ENCODE peak calls at places on chromosomes 6 and 20, in five cellular contexts. K, N, Q, A and I are unnamed samples.

GRCh38 chr20:46018611-46019010 is 9.9 kb downstream of the MMP9 start:
- DNase-seq in N (no peak), A (no peak), K (no peak), Q (no peak), I (no peak)

GRCh38 chr6:152557502-152557901 is 79.7 kb downstream of the SYNE1 start:
- DNase-seq in K (no peak), Q (no peak), A (no peak), N (no peak), I (no peak)

GRCh38 chr20:37095108-37095608 is 639 bp downstream of the RBL1 start:
- DNase-seq in Q (no peak), N (no peak), K (no peak), A (no peak), I (no peak)

GRCh38 chr6:141326426-141326825 is 806.3 kb upstream of the GJE1 start:
- DNase-seq in Q (no peak), A (no peak), N (no peak), K (peak; percentile 60), I (no peak)

GRCh38 chr6:150314230-150315188 is 54.3 kb upstream of the IYD start:
- DNase-seq in N (no peak), Q (no peak), K (no peak), A (no peak), I (no peak)

GRCh38 chr6:37365791-37366190 is 12.0 kb downstream of the RNF8 start:
- DNase-seq in K (no peak), Q (no peak), A (no peak), N (no peak), I (no peak)

GRCh38 chr6:148700713-148701392 is 46.0 kb upstream of the UST start:
- DNase-seq in K (no peak), N (no peak), Q (no peak), A (no peak), I (peak; percentile 41)

GRCh38 chr6:7542878-7543394 is 1.5 kb downstream of the DSP start:
- DNase-seq in A (peak; percentile 54), Q (no peak), N (peak; percentile 88), K (peak; percentile 85), I (peak; percentile 87)

GRCh38 chr6:389622-390021 is 1.9 kb upstream of the IRF4 start:
- DNase-seq in K (no peak), A (no peak), N (no peak), Q (no peak), I (no peak)

GRCh38 chr20:38119446-38119845 is 45.6 kb downstream of the TGM2 start:
- DNase-seq in K (no peak), N (no peak), Q (peak; percentile 8), A (peak; percentile 11), I (no peak)

GRCh38 chr6:107732461-107732860 is 91.7 kb downstream of the SCML4 start:
- DNase-seq in Q (no peak), A (no peak), K (no peak), N (no peak), I (no peak)

GRCh38 chr20:63567132-63567381 is 7.0 kb downstream of the HELZ2 start:
- DNase-seq in K (no peak), N (no peak), Q (no peak), A (no peak), I (no peak)

GRCh38 chr6:144820270-144820669 is 535.1 kb downstream of the UTRN start:
- DNase-seq in Q (no peak), N (no peak), A (no peak), K (no peak), I (no peak)

GRCh38 chr6:41970436-41970846 is 28.8 kb upstream of the CCND3 start:
- DNase-seq in A (no peak), Q (no peak), K (no peak), N (peak; percentile 36), I (peak; percentile 77)

GRCh38 chr6:26520840-26521484 is 17.2 kb upstream of the HMGN4 start:
- DNase-seq in A (peak; percentile 93), N (peak; percentile 90), Q (peak; percentile 87), K (peak; percentile 91), I (peak; percentile 91)

GRCh38 chr20:50061151-50062005 is 51.6 kb downstream of the UBE2V1 start:
- DNase-seq in A (no peak), Q (no peak), N (no peak), K (no peak), I (no peak)

GRCh38 chr6:20538131-20538662 is 3.9 kb downstream of the CDKAL1 start:
- DNase-seq in N (no peak), Q (no peak), K (no peak), A (no peak), I (no peak)

GRCh38 chr6:14384175-14384949 is 266.8 kb downstream of the CD83 start:
- DNase-seq in K (no peak), Q (no peak), N (no peak), A (no peak), I (no peak)

GRCh38 chr6:156391379-156391777 is 385.8 kb upstream of the ARID1B start:
- DNase-seq in A (no peak), K (no peak), N (no peak), Q (no peak), I (no peak)

GRCh38 chr20:37223053-37223452 is 38.6 kb downstream of the GHRH start:
- DNase-seq in A (no peak), N (no peak), K (no peak), Q (no peak), I (peak; percentile 67)

GRCh38 chr20:3929713-3930060 is 40.5 kb downstream of the PANK2 start:
- DNase-seq in A (no peak), N (no peak), Q (no peak), K (no peak), I (no peak)

GRCh38 chr20:3933126-3933684 is 44.0 kb downstream of the PANK2 start:
- DNase-seq in K (no peak), A (no peak), Q (no peak), N (no peak), I (no peak)

GRCh38 chr20:3932277-3933073 is 43.3 kb downstream of the PANK2 start:
- DNase-seq in Q (no peak), K (no peak), A (no peak), N (no peak), I (no peak)

GRCh38 chr20:3931664-3932063 is 42.5 kb downstream of the PANK2 start:
- DNase-seq in K (no peak), Q (no peak), N (no peak), A (no peak), I (no peak)

DNA sequence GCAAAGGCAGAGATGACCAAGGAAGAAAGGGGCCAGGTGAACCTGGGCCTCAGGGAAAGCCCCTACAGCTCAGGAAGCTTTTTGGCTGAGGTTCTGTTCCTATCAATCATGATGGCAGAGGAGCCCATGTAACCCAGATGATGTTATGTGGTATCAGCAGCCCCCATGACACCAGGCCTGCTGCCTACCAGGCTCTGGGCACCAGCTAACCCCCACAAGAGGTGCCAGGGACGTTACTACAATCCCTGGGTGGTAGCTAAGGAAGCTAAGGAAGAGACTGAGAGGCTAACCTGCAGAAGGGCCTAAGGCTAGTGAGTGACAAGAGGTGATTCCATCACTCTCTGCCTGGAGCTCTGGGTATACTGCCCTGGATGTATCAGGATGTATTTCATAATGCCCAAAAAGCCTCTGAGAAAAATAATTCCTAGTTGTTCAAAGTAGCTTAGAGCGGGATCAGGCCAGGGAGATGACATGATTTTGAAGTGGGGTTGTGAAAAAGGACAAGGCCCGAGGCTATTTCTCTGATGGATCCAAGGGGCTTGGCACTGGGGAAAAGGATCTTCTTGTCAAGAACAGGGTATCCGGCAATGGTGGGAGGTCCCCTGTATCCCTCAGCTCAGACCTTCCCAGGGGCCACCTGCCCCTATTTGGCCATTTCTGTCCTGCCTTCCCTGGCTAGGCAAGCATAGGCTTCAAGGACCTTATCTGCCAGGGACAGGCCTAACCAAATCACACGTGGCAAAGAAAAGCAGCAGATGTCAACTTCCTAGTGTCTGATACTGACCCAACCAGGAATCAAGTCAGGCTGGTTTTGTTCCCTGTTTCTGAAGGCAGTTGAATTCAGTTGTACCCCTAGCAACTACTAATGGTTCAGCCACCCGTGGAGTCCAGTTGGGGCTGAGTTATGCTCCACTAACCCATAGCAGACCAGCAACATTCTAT is 41.3 kb downstream of the PANK2 start:
- DNase-seq in N (no peak), Q (no peak), A (no peak), K (no peak), I (no peak)
- TF ChIP-seq POLR2A in N (no peak), Q (no peak), A (no peak), K (no peak), I (no peak)

GRCh38 chr6:45630314-45630713 is 252.6 kb upstream of the SUPT3H start:
- DNase-seq in K (no peak), N (no peak), Q (no peak), A (no peak), I (no peak)
- H3K4me3 ChIP-seq in K (no peak overlapping the region), N (no peak overlapping the region), Q (no peak overlapping the region), A (no peak overlapping the region), I (no peak overlapping the region)

DNA sequence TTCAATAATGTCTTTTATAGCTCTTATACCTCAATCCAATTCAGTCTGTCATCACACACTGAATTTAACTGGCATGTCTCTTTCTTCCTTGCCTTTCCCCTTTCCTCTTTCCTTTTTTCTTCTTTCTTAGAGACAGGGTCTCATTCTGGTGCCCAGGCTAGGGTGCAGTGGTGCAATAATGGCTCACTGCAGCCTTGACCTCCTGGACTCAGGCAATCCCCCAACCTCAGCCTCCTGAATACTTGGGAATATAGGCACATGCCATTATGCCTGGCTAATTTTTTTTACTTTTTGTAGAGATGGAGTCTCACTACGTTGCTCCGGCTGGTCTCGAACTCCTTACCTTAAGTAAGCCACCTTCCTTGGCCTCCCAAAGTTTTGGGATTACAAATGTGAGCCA is 65.9 kb downstream of the CBFA2T2 start:
- DNase-seq in A (no peak), Q (no peak), K (no peak), N (no peak), I (no peak)
- H3K27ac ChIP-seq in A (no peak overlapping the region), Q (no peak overlapping the region), K (no peak overlapping the region), N (peak overlapping the region; percentile 27), I (no peak overlapping the region)

DNA sequence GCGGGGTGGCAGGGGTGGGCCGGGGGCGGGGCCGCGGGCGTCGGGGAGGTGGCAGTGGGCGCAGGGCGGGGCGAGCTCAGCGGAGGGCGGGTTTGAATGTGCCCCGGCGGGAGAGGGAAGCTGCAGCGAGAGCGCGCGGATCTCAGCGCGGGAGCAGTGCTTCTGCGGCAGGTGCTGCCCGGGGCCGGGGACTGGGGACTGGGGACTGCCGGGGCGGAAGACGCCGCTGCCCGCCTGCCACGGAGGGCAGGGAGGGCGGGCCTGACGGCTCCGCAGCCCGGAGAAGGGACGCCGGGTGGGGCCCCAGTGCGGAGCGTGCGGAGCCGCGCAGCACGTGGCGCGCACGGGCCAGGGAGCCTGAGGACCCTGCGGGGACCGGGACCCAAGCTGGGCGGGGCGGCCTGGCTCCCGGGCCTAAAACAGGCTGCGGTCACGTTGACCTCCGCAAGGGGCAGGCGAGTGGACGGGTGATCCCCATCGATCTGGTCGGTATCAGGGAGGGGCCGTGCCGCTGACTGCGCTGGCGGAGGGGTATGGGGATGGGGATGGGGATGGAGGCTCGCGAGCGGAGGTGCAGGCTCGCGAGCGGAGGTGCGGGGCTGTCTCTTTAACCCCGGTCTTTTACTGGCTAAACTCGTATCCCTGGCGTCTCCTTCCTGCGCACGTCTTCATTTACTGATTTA is at the start of gene SLC29A1:
- DNase-seq in K (peak; percentile 79), N (peak; percentile 86), Q (peak; percentile 82), A (peak; percentile 84), I (peak; percentile 77)
- TF ChIP-seq POLR2A in K (no peak), N (peak; percentile 41), Q (no peak), A (no peak), I (peak; percentile 62)

GRCh38 chr20:52490715-52491430 is 299.3 kb upstream of the ZFP64 start:
- DNase-seq in A (no peak), Q (no peak), N (no peak), K (no peak), I (no peak)

GRCh38 chr20:52496191-52496590 is 304.6 kb upstream of the ZFP64 start:
- DNase-seq in Q (no peak), N (no peak), K (no peak), A (no peak), I (no peak)

GRCh38 chr20:52494244-52494643 is 302.7 kb upstream of the ZFP64 start:
- DNase-seq in N (no peak), K (no peak), Q (no peak), A (no peak), I (peak; percentile 43)

GRCh38 chr20:52497731-52498130 is 306.2 kb upstream of the ZFP64 start:
- DNase-seq in K (no peak), N (no peak), A (no peak), Q (no peak), I (no peak)

GRCh38 chr20:52493177-52493711 is 301.7 kb upstream of the ZFP64 start:
- DNase-seq in A (no peak), N (no peak), K (no peak), Q (no peak), I (peak; percentile 21)
- H3K4me3 ChIP-seq in A (no peak overlapping the region), N (no peak overlapping the region), K (peak overlapping the region; percentile 23), Q (peak overlapping the region; percentile 20), I (no peak overlapping the region)